ENCODE peak calls at places on chromosome 18, in six cellular contexts. T is NCI-H82; I is GM04503; V is D341Med; K is astrocyte of the spinal cord; Z is CD4-positive, alpha-beta T cell. N is an unnamed sample.

GRCh38 chr18:72187956-72188355 is 356.2 kb downstream of the CBLN2 start:
- DNase-seq in T (no peak), K (no peak), I (no peak), Z (no peak), V (no peak), N (no peak)

GRCh38 chr18:26908906-26909305 is 43.4 kb upstream of the AQP4 start:
- DNase-seq in K (no peak), V (no peak), T (no peak), I (no peak), Z (no peak), N (no peak)

GRCh38 chr18:13566941-13567762 is 159.2 kb downstream of the FAM210A start:
- DNase-seq in T (no peak), Z (no peak), I (no peak), K (peak), V (no peak), N (no peak)

GRCh38 chr18:37322497-37323035 is 243.0 kb downstream of the CELF4 start:
- DNase-seq in K (peak), Z (no peak), I (no peak), T (peak), V (peak), N (peak)

GRCh38 chr18:30387401-30387800 is 655.1 kb downstream of the DSC3 start:
- DNase-seq in I (no peak), Z (no peak), T (no peak), K (no peak), V (no peak), N (no peak)

GRCh38 chr18:12038082-12038660 is 55.5 kb upstream of the ANKRD62 start:
- DNase-seq in Z (no peak), K (no peak), T (no peak), V (peak), I (no peak), N (no peak)

GRCh38 chr18:22813648-22814328 is 119.3 kb upstream of the RBBP8 start:
- DNase-seq in T (peak), K (peak), V (peak), I (no peak), Z (no peak), N (no peak)

GRCh38 chr18:45481846-45482245 is 133.4 kb upstream of the SLC14A2 start:
- DNase-seq in I (no peak), V (no peak), Z (no peak), T (no peak), K (peak), N (no peak)

GRCh38 chr18:37552296-37552695 is 13.3 kb downstream of the CELF4 start:
- DNase-seq in Z (no peak), V (peak), I (no peak), K (no peak), T (no peak), N (no peak)

GRCh38 chr18:50286391-50287027 is 983 bp downstream of the CXXC1 start:
- DNase-seq in Z (no peak), T (peak), I (no peak), V (no peak), K (peak), N (no peak)

GRCh38 chr18:48929951-48930713 is 20.6 kb downstream of the SMAD7 start:
- DNase-seq in T (no peak), Z (no peak), V (no peak), I (peak), K (peak), N (no peak)

GRCh38 chr18:53422896-53423295 is 801.6 kb downstream of the MBD2 start:
- DNase-seq in Z (no peak), I (no peak), V (no peak), T (no peak), K (no peak), N (no peak)

GRCh38 chr18:77106331-77106730 is 26.3 kb downstream of the MBP start:
- DNase-seq in Z (peak), K (no peak), I (no peak), V (no peak), T (no peak), N (no peak)

GRCh38 chr18:62663731-62664336 is 51.5 kb upstream of the PHLPP1 start:
- DNase-seq in T (no peak), K (peak), I (no peak), Z (no peak), V (no peak), N (no peak)

GRCh38 chr18:22796069-22796468 is 137.1 kb upstream of the RBBP8 start:
- DNase-seq in V (no peak), Z (no peak), I (no peak), K (no peak), T (no peak), N (no peak)

GRCh38 chr18:22694954-22695353 is 238.2 kb upstream of the RBBP8 start:
- DNase-seq in V (no peak), T (no peak), I (peak), K (peak), Z (no peak), N (no peak)

GRCh38 chr18:61727241-61727640 is 165.6 kb downstream of the RNF152 start:
- DNase-seq in T (no peak), I (no peak), V (no peak), Z (no peak), K (peak), N (no peak)

GRCh38 chr18:63238711-63239110 is 80.9 kb downstream of the BCL2 start:
- DNase-seq in Z (no peak), I (no peak), T (no peak), V (no peak), K (no peak), N (no peak)

GRCh38 chr18:32277492-32277988 is 87.7 kb downstream of the MEP1B start:
- DNase-seq in T (no peak), Z (no peak), V (no peak), K (peak), I (no peak), N (no peak)

GRCh38 chr18:69840445-69840844 is 107.2 kb downstream of the CD226 start:
- DNase-seq in V (no peak), Z (no peak), I (no peak), T (no peak), K (peak), N (no peak)

GRCh38 chr18:77486985-77487384 is 237.3 kb downstream of the GALR1 start:
- DNase-seq in T (no peak), Z (no peak), K (no peak), V (no peak), I (no peak), N (no peak)

GRCh38 chr18:61545281-61546245 is 212.3 kb downstream of the CDH20 start:
- DNase-seq in K (no peak), I (no peak), Z (no peak), T (no peak), V (no peak), N (no peak)

GRCh38 chr18:21179590-21180220 is 62.3 kb upstream of the GREB1L start:
- DNase-seq in Z (no peak), T (peak), I (no peak), K (peak), V (peak), N (peak)

N was measured in neural crest cell.